ENCODE peak calls at places on chromosomes 5 and 9, in seven cellular contexts. Q is neural progenitor cell, V is OCI-LY7, O is H9, N is GM12878, H is PC-3, J is fibroblast of lung. G is an unnamed sample. For H3K79me2, H4K20me1 and H3K4me1, the result is how much of the 10 kb centered on the place peaks cover.

GRCh38 chr5:78320461-78320860 is 26.0 kb upstream of the AP3B1 start:
- DNase-seq in V (peak), J (peak), O (no peak), Q (peak), H (peak), N (no peak), G (no peak)

GRCh38 chr5:158995694-158996173 is 104.0 kb downstream of the EBF1 start:
- DNase-seq in V (no peak), Q (no peak), O (no peak), H (no peak), J (no peak), N (no peak), G (no peak)

GRCh38 chr5:61162832-61163567 is 732 bp upstream of the SMIM15 start:
- DNase-seq in J (peak), Q (peak), V (no peak), N (no peak), H (peak), O (no peak), G (peak)

GRCh38 chr9:133199648-133200321 is 9.3 kb downstream of the OBP2B start:
- DNase-seq in Q (no peak), N (no peak), J (no peak), H (no peak), O (peak), V (no peak), G (no peak)

GRCh38 chr9:127336086-127336485 is 60.9 kb upstream of the SLC2A8 start:
- DNase-seq in Q (no peak), V (no peak), O (no peak), J (peak), N (no peak), H (peak), G (no peak)

GRCh38 chr9:8486095-8486494 is 686.5 kb upstream of the DMAC1 start:
- DNase-seq in V (no peak), O (peak), Q (peak), H (no peak), N (no peak), J (peak), G (no peak)

GRCh38 chr9:79615038-79615437 is 43.3 kb downstream of the TLE4 start:
- DNase-seq in V (peak), Q (no peak), J (no peak), H (no peak), O (no peak), N (no peak), G (no peak)

GRCh38 chr5:37738057-37738691 is 101.7 kb downstream of the GDNF start:
- DNase-seq in Q (no peak), J (peak), H (peak), V (no peak), N (peak), O (no peak), G (peak)

GRCh38 chr5:130168211-130168610 is 263.9 kb downstream of the CHSY3 start:
- DNase-seq in H (peak), N (no peak), O (no peak), V (no peak), Q (no peak), J (peak), G (no peak)

GRCh38 chr5:103232393-103232999 is 26.1 kb upstream of the MACIR start:
- DNase-seq in H (peak), J (peak), V (peak), N (no peak), Q (no peak), O (no peak), G (no peak)

GRCh38 chr9:21455320-21455719 is 15.1 kb downstream of the IFNA1 start:
- DNase-seq in H (peak), V (peak), J (peak), O (peak), Q (peak), N (no peak), G (no peak)

GRCh38 chr9:136662656-136663310 is at the start of gene EGFL7:
- DNase-seq in N (no peak), V (no peak), Q (no peak), O (no peak), H (no peak), J (no peak), G (no peak)
- H3K79me2 ChIP-seq in N (under half), V (under half), Q (under half), O (under half), H (under half), J (under half), G (under half)

DNA sequence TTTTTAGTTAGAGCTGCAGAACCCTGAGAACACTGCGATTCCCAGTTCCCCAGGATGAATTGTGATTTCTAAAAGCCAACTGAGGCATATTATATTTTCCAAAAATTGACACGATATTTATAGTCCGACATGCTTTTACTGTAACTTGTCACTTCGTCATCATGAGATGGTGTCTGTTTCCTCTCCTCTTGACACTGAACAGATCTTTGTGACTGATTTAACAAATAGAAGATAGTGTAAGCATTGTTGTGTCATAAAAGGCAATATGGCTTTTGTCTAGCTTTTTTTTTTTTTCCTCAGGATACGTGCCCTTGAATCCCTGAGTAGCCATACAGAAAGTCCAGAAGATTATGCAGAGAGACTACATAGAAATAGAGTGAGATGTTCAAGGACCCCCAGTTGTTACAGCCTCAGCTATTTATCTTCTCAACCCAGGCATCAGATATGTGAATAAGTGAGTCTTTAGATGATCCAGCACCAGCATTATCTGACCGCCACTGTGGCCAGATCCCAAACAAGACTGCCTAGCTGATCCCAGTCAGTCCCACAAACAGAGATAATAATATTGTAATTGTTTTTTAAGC is 27.8 kb upstream of the CCL21 start:
- DNase-seq in H (no peak), Q (no peak), V (no peak), J (no peak), N (no peak), O (no peak), G (no peak)
- H4K20me1 ChIP-seq in H (under half), Q (under half), V (under half), J (under half), N (under half), O (under half), G (under half)

DNA sequence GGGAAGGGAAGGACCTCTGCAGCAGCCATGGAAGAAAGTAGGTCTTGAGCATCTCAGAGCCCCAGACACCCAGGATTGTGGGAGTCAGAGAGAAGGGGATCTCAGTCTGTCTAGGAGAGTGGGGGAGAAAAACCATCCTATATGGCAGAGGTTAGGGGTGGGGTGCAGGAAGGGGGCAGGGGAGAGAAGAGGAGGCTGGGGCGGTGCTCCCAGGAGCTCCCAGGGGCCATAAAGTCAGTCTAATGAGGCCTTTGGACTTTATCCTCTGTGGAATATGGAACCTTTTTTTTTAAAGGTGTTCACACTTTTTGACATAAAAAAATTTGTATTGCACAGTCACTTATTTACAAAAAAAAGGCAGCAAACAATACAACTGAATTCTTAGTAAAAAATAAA is 52.0 kb upstream of the SYNPO start:
- DNase-seq in V (no peak), J (no peak), O (no peak), Q (no peak), N (no peak), H (no peak), G (no peak)
- H3K4me1 ChIP-seq in V (under half), J (under half), O (under half), Q (under half), N (under half), H (under half), G (under half)

GRCh38 chr5:132429451-132430440 is 60.2 kb downstream of the SLC22A5 start:
- DNase-seq in O (no peak), H (no peak), J (no peak), V (no peak), Q (no peak), N (no peak), G (no peak)

GRCh38 chr5:132434391-132434790 is 56.2 kb downstream of the IRF1 start:
- DNase-seq in V (no peak), N (no peak), H (no peak), Q (no peak), J (no peak), O (no peak), G (no peak)

GRCh38 chr5:132433141-132433540 is 57.4 kb downstream of the IRF1 start:
- DNase-seq in J (no peak), Q (no peak), O (no peak), N (no peak), H (no peak), V (no peak), G (no peak)

GRCh38 chr5:132430736-132431135 is 59.8 kb downstream of the IRF1 start:
- DNase-seq in Q (no peak), N (no peak), V (no peak), J (no peak), O (no peak), H (no peak), G (no peak)

GRCh38 chr5:132431682-132432081 is 58.9 kb downstream of the IRF1 start:
- DNase-seq in N (no peak), J (no peak), H (no peak), Q (no peak), O (no peak), V (no peak), G (no peak)
- H3K79me2 ChIP-seq in N (half or more), J (under half), H (under half), Q (under half), O (under half), V (under half), G (under half)

GRCh38 chr9:35686222-35687203 is 3.2 kb downstream of the TPM2 start:
- DNase-seq in V (peak), N (no peak), H (no peak), Q (no peak), J (peak), O (no peak), G (no peak)

GRCh38 chr9:35684921-35685320 is 4.8 kb downstream of the TPM2 start:
- DNase-seq in Q (no peak), N (no peak), J (no peak), V (no peak), H (no peak), O (no peak), G (no peak)

GRCh38 chr9:35687306-35687705 is 2.4 kb downstream of the TPM2 start:
- DNase-seq in N (no peak), O (no peak), V (peak), J (no peak), Q (no peak), H (no peak), G (no peak)

GRCh38 chr9:35683323-35683722 is 6.4 kb downstream of the TPM2 start:
- DNase-seq in V (no peak), N (no peak), O (no peak), H (no peak), J (no peak), Q (no peak), G (no peak)

DNA sequence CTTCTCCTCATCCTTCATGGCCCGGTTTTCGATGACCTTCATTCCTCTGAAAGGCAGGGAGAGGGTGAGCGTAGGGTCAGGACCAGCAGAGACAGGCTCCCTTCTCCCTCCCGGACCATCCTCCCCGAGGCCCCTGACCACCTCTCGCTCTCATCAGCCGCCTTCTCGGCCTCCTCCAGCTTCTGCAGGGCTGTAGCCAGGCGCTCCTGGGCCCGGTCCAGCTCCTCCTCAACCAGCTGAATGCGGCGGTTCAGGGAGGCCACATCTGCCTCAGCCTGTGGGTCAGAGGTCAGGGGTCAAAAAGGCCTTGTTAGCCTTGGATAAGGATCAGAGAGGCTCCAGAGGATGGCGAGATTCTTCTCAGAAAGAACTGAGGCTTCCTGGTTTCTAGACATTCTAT is 4.2 kb downstream of the TPM2 start:
- DNase-seq in H (no peak), V (no peak), N (no peak), O (no peak), J (no peak), Q (no peak), G (no peak)
- H4K20me1 ChIP-seq in H (under half), V (under half), N (under half), O (under half), J (under half), Q (under half), G (under half)

GRCh38 chr9:69411246-69411645 is 86.2 kb downstream of the ENTREP1 start:
- DNase-seq in V (no peak), O (no peak), J (no peak), Q (no peak), H (no peak), N (no peak), G (no peak)
- H3K4me1 ChIP-seq in V (under half), O (under half), J (under half), Q (under half), H (under half), N (under half), G (under half)

GRCh38 chr9:121269030-121269887 is 1.3 kb downstream of the GSN start:
- DNase-seq in O (no peak), Q (peak), H (peak), V (no peak), N (no peak), J (peak), G (peak)
- H3K79me2 ChIP-seq in O (under half), Q (under half), H (under half), V (under half), N (under half), J (half or more), G (under half)

DNA sequence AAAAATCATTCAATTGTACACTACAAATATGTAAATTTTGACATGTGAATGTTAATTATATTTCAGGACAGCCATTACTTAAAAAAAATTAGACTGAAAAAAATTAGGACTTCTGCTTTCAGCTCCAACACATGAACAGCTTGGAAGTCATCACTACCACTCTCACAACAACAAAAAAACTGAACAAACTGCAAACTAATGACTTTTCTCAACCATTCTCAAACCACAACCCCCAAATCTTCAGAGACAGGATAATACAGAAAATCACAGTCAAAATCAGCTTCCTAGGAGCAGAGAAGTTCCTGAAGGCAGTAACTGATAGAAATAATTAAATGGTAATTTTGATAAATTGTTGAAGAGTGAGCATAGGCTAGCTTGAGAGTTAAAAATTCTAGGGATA is 686.4 kb downstream of the TLE1 start:
- DNase-seq in V (no peak), N (no peak), J (no peak), Q (no peak), O (no peak), H (no peak), G (no peak)
- H4K20me1 ChIP-seq in V (under half), N (under half), J (under half), Q (under half), O (under half), H (under half), G (under half)